ENCODE peak calls at places on chromosome 1, in seven cellular contexts. N is A549, G is uterus, I is tibial nerve, Z is heart left ventricle, P is stomach, T is ovary. X is an unnamed sample.

GRCh38 chr1:167460836-167461235 is 57.5 kb downstream of the CD247 start:
- DNase-seq in I (no peak), P (no peak), N (no peak), Z (no peak), T (no peak), G (no peak), X (no peak)

GRCh38 chr1:12618661-12619395 is 818 bp upstream of the DHRS3 start:
- DNase-seq in P (peak; percentile 65), T (peak; percentile 76), I (peak; percentile 66), G (peak; percentile 77), N (peak; percentile 92), Z (peak; percentile 85), X (peak; percentile 81)

GRCh38 chr1:28087614-28088167 is 719 bp downstream of the EYA3 start:
- DNase-seq in T (no peak), I (no peak), P (no peak), G (no peak), Z (no peak), N (no peak), X (no peak)

GRCh38 chr1:93322349-93322748 is 23.4 kb upstream of the DR1 start:
- DNase-seq in I (no peak), G (no peak), P (peak; percentile 65), Z (no peak), N (no peak), T (no peak), X (no peak)

GRCh38 chr1:89069955-89070354 is 4.9 kb upstream of the GBP1 start:
- DNase-seq in G (no peak), N (no peak), T (no peak), Z (no peak), I (no peak), P (no peak), X (no peak)

GRCh38 chr1:59678809-59679228 is 135.9 kb upstream of the HOOK1 start:
- DNase-seq in Z (no peak), T (no peak), P (no peak), N (peak; percentile 32), I (no peak), G (no peak), X (peak; percentile 45)

GRCh38 chr1:91763252-91763651 is 122.7 kb downstream of the TGFBR3 start:
- DNase-seq in N (no peak), T (no peak), Z (no peak), G (no peak), P (no peak), I (no peak), X (no peak)

GRCh38 chr1:20710450-20711284 is 7.1 kb downstream of the KIF17 start:
- DNase-seq in G (no peak), I (no peak), Z (no peak), T (no peak), P (no peak), N (no peak), X (no peak)

GRCh38 chr1:70528591-70529333 is 117.7 kb downstream of the CTH start:
- DNase-seq in Z (peak; percentile 9), G (peak; percentile 40), T (peak; percentile 42), N (peak; percentile 20), P (no peak), I (peak; percentile 30), X (no peak)

GRCh38 chr1:218460367-218460766 is 115.2 kb downstream of the TGFB2 start:
- DNase-seq in I (no peak), Z (peak; percentile 57), G (peak; percentile 61), N (peak; percentile 66), P (no peak), T (peak; percentile 62), X (no peak)

GRCh38 chr1:110880708-110881374 is 7.9 kb downstream of the CD53 start:
- DNase-seq in T (no peak), Z (no peak), P (no peak), N (no peak), I (no peak), G (no peak), X (no peak)
- TF ChIP-seq POLR2A in T (no peak), Z (no peak), P (no peak), N (no peak), I (no peak), G (no peak), X (no peak)

DNA sequence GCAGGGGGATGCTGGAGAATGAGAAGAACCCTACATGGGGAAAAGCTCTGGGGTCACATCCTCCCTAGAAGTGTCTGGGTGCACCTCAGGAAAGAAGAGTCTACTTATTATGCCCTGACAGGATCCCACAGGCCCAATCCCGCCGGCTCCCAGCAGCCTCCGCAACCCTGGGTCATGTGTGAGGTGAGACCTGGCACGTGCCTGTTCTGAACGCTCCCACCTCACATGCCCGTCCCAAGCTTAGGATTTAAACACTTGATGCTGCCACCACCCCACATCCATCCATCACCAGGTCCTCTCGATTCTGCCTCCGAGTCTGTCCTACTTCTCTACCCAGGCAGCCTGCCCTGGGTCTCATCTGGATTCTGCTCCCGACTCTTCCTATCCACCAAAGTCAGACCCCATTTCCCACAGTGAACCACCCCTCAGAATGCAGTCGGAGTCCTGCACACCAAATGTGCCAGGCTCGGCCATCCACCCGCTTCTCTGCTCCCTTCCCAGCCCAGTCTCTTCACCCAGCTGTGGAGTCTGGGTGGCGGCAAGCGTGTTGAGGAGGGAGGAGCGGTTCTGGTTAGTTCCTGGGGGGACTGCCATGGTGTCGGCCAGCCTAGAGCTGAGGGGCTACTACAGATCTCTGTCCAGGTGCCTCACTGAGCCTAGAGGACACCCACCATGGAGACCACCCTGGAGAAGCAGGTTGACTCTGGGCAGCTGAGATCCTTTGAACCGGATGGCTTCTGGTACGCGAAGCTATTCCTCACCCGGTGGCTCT is 23.9 kb downstream of the SLC2A1 start:
- DNase-seq in P (no peak), I (no peak), T (peak; percentile 11), Z (no peak), N (no peak), G (no peak), X (no peak)
- TF ChIP-seq POLR2A in P (no peak), I (no peak), T (no peak), Z (no peak), N (no peak), G (no peak), X (no peak)

GRCh38 chr1:240319998-240320397 is 228.3 kb downstream of the FMN2 start:
- DNase-seq in Z (no peak), I (no peak), G (no peak), T (no peak), P (no peak), N (no peak), X (no peak)

GRCh38 chr1:240312872-240313271 is 221.2 kb downstream of the FMN2 start:
- DNase-seq in N (peak; percentile 94), G (no peak), P (no peak), I (no peak), T (no peak), Z (no peak), X (peak; percentile 14)

GRCh38 chr1:240309804-240310203 is 218.1 kb downstream of the FMN2 start:
- DNase-seq in P (no peak), G (no peak), T (no peak), I (no peak), N (peak; percentile 28), Z (no peak), X (no peak)

GRCh38 chr1:240310226-240310925 is 218.7 kb downstream of the FMN2 start:
- DNase-seq in G (no peak), T (no peak), P (no peak), I (no peak), Z (no peak), N (peak; percentile 18), X (no peak)

DNA sequence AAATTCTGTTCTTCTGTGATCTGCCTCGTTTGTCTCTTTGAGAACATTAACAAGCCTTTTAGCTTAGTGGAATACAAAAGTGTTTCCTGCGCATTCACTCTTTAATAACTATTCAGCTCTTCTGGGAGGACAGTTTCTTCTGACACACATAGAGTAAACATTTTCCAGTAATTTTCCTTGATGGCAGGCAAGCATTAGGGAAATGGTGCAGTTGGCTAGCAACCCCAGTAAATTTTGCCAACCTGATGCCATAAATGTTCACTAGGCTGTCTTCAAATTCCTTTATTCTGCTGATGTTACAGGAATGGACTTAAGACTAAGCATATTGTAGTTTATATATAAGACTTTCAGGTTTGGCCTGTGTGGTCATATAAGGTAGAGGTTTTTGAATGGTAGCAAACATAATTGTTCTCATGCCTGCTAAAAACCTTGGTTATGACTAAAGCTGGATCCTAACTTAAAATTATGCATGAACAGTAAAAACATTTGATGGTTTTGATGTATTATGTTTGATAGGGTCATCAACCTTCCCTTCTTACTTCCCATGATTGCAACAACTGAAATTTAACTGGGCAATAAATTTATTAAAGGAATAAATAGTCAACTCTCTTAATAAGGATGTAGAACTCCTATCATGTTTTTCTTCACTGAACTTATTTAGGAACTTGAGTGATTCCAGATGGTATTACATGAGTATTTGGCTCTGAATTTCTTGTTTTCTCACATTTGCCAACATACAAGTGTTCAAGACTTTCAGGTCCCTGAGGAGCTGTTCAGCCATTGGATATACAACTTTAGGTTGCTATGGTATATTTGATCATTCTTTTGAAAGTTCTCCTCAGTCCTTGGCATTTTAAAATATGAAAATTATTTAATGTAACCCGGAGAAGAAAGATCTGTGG is 223.4 kb downstream of the FMN2 start:
- DNase-seq in N (no peak), G (no peak), P (no peak), T (no peak), Z (no peak), I (no peak), X (no peak)
- TF ChIP-seq POLR2A in N (no peak), G (no peak), P (no peak), T (no peak), Z (no peak), I (no peak), X (no peak)

GRCh38 chr1:100896481-100896982 is 642 bp downstream of the SLC30A7 start:
- DNase-seq in T (no peak), I (no peak), N (peak; percentile 58), G (no peak), Z (peak; percentile 10), P (peak; percentile 43), X (peak; percentile 5)

GRCh38 chr1:100893718-100894117 is 924 bp downstream of the EXTL2 start:
- DNase-seq in P (no peak), T (no peak), Z (no peak), G (no peak), N (no peak), I (no peak), X (no peak)

GRCh38 chr1:100892554-100892953 is 2.1 kb downstream of the EXTL2 start:
- DNase-seq in T (no peak), I (no peak), Z (no peak), P (no peak), G (no peak), N (no peak), X (no peak)

GRCh38 chr1:100895540-100896480 is at the start of gene SLC30A7:
- DNase-seq in P (peak; percentile 98), Z (peak; percentile 95), I (peak; percentile 95), G (peak; percentile 94), N (peak; percentile 92), T (peak; percentile 94), X (peak; percentile 74)

DNA sequence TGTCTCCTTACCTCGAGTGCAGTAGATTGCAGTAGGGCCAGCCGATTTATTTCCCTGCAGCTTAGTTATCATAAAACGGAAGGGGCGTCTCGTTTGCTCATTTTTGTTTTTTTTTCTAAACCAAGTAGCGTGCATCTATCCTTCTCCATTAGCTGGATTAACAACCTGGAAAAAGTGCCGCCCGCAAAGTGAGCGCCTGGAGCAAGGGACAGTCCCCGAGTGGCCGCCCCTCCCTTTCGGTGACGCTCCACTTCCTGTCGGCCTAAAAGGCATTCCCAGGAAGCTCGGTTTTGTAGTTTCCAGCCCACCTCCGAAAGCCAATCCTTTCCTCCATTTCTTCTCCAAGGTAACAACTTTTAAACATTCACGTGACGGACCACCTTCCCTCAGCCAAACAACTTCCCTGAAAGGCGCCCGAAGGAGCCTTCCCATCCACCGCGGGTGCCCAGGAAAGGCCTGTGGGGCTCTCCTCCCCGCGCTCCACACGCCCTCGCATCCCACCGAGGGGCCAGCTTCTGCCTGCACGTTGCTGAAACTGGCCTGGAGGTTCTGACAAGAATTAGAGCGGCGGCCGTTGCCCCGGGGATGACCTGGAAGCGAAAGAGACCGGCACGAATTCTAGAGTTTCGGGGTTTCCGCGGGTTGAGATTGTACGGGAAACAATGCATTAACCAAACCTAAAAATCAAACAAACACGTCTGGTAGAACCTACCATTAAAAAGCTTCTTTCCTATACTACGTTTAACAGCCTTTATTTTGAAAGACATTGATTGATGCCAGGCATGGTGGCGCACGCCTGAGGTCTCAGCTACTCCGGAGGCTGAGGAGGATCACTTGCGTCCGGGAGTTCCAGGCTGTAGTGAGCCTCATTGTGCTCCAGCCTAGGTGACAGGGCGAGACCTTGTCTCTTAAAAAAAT is at the start of gene EXTL2:
- DNase-seq in I (peak; percentile 69), P (peak; percentile 90), Z (peak; percentile 90), T (peak; percentile 80), N (peak; percentile 85), G (peak; percentile 77), X (peak; percentile 52)
- TF ChIP-seq POLR2A in I (peak; percentile 39), P (no peak), Z (no peak), T (peak; percentile 28), N (peak; percentile 32), G (no peak), X (peak; percentile 35)